ENCODE peak calls at places on chromosomes 5 and 9, in six cellular contexts. K is tibial artery, J is SK-N-SH, A is IMR-90, P is gastrocnemius medialis, G is fibroblast of lung. O is an unnamed sample. For H3K4me1, the result is how much of the 10 kb centered on the place peaks cover.

GRCh38 chr9:23586906-23587305 is 239.1 kb downstream of the ELAVL2 start:
- DNase-seq in P (no peak), G (no peak), K (no peak), J (peak), A (no peak), O (no peak)

GRCh38 chr9:114908796-114909448 is 21.5 kb downstream of the TNFSF8 start:
- DNase-seq in A (peak), G (no peak), J (no peak), K (no peak), P (no peak), O (no peak)

GRCh38 chr5:146229222-146229621 is 25.8 kb downstream of the RBM27 start:
- DNase-seq in P (no peak), A (no peak), G (no peak), J (no peak), K (no peak), O (no peak)

GRCh38 chr9:119284118-119284517 is 85.1 kb downstream of the BRINP1 start:
- DNase-seq in G (no peak), P (no peak), K (no peak), A (no peak), J (peak), O (peak)

GRCh38 chr5:153490124-153491085 is at the start of gene GRIA1:
- DNase-seq in G (peak), J (peak), P (no peak), K (no peak), A (peak), O (no peak)

GRCh38 chr9:113876806-113877236 is 712 bp downstream of the ZNF618 start:
- DNase-seq in P (no peak), G (peak), A (peak), K (no peak), J (no peak), O (no peak)

GRCh38 chr5:14872070-14872989 is 752 bp upstream of the ANKH start:
- DNase-seq in K (peak), G (peak), P (peak), A (peak), J (peak), O (peak)

GRCh38 chr5:122182491-122182921 is 53.2 kb downstream of the ZNF474 start:
- DNase-seq in G (peak), P (no peak), J (no peak), K (no peak), A (peak), O (peak)

GRCh38 chr5:153158608-153159007 is 331.9 kb upstream of the GRIA1 start:
- DNase-seq in P (no peak), A (no peak), G (no peak), K (no peak), J (no peak), O (no peak)

GRCh38 chr5:1065891-1066650 is 45.8 kb downstream of the SLC12A7 start:
- DNase-seq in P (no peak), K (no peak), A (no peak), J (peak), G (no peak), O (no peak)

GRCh38 chr5:136276946-136277345 is 84.0 kb upstream of the SMIM32 start:
- DNase-seq in K (no peak), G (no peak), J (no peak), A (no peak), P (no peak), O (no peak)

GRCh38 chr5:912356-913091 is 19.8 kb downstream of the TRIP13 start:
- DNase-seq in K (no peak), A (peak), P (no peak), G (peak), J (no peak), O (no peak)

GRCh38 chr9:74499770-74500583 is 2.8 kb downstream of the RORB start:
- DNase-seq in J (peak), A (no peak), G (peak), P (no peak), K (no peak), O (no peak)

GRCh38 chr5:169765176-169765575 is 128.1 kb downstream of the DOCK2 start:
- DNase-seq in P (no peak), K (no peak), G (no peak), A (peak), J (no peak), O (no peak)

GRCh38 chr5:176543428-176544182 is 5.5 kb upstream of the CDHR2 start:
- DNase-seq in P (peak), A (no peak), J (peak), K (no peak), G (peak), O (peak)

GRCh38 chr5:54743997-54744788 is 226.6 kb downstream of the SNX18 start:
- DNase-seq in J (no peak), K (no peak), A (peak), P (no peak), G (peak), O (peak)

GRCh38 chr5:56530739-56531138 is 284.6 kb upstream of the MAP3K1 start:
- DNase-seq in J (no peak), P (no peak), A (no peak), G (no peak), K (no peak), O (no peak)

GRCh38 chr5:56532411-56532935 is 282.9 kb upstream of the MAP3K1 start:
- DNase-seq in G (peak), K (no peak), J (no peak), P (no peak), A (no peak), O (no peak)

GRCh38 chr5:56527174-56527573 is 288.2 kb upstream of the MAP3K1 start:
- DNase-seq in G (no peak), K (no peak), A (no peak), J (no peak), P (no peak), O (no peak)

GRCh38 chr5:56534102-56534501 is 281.2 kb upstream of the MAP3K1 start:
- DNase-seq in K (no peak), P (no peak), A (no peak), G (no peak), J (no peak), O (no peak)

DNA sequence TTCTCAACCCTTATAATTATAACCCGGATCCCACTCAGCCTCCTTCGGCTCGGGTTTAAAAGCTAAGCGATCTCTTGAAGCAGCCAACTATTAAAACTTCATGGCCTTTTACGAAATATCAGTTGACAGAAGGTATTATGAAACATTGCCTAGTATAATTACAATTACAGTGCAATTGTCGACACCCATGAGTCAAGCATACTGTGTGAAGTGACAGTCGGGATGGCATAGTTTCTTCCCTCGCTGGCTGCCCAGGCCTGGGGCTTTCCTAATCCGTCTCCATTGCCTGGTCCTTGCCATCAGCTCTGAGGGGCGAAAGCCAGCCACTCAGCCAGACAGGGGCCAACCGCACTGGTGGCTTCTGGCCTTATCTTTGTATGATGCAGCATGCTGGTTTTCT is 285.3 kb upstream of the MAP3K1 start:
- DNase-seq in P (no peak), G (no peak), J (no peak), K (no peak), A (no peak), O (no peak)
- H3K4me1 ChIP-seq in P (under half), G (under half), J (under half), K (under half), A (under half), O (under half)

DNA sequence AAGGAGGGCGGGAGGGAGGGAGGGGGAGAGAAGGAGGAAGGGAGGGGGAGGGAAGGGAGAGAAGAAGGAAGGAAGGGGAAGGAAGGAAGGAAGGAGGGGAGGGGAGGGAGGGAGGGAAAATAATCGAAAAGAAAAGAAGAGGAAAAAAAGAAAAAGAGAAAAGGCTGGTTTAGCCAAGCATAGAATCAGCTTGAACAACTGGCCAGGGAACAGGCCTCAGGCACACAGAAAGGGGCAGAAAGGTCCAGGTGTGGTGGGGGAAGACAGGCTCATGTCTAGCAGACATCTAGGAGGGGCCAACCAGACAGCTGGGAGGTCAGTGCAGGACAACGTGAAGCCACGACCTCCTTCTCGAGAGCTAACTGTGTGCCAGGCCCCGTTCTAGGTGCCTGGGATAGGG is 141.8 kb downstream of the HSD17B3 start:
- DNase-seq in A (no peak), G (no peak), K (no peak), J (no peak), P (no peak), O (no peak)
- H3K4me1 ChIP-seq in A (under half), G (under half), K (under half), J (under half), P (under half), O (under half)

DNA sequence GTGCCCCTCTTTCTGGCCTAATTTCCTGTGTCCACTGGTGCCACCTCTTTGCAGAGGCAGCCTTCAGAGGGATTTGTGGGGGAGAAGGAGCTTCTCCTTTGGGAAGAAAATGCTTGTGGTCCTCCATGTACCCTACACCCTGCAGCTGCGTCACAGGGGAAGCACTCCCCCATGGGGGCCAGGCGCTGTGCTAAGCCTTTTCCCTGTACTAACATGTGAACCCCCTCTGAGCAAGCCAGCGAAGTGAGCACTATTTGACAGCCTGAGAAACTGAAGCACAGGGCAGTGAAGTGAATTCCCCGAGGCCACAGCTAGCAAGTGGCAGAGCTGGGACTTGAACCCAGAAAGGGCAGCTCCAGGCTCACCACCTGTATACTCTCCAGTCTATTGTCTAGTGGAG is 32.3 kb downstream of the ERGIC1 start:
- DNase-seq in P (no peak), A (no peak), K (no peak), G (no peak), J (no peak), O (no peak)
- H3K4me1 ChIP-seq in P (half or more), A (under half), K (under half), G (under half), J (under half), O (under half)

GRCh38 chr9:134431626-134432025 is 105.4 kb downstream of the RXRA start:
- DNase-seq in J (no peak), P (no peak), K (no peak), G (no peak), A (no peak), O (no peak)
- H3K4me1 ChIP-seq in J (under half), P (half or more), K (under half), G (under half), A (under half), O (under half)

DNA sequence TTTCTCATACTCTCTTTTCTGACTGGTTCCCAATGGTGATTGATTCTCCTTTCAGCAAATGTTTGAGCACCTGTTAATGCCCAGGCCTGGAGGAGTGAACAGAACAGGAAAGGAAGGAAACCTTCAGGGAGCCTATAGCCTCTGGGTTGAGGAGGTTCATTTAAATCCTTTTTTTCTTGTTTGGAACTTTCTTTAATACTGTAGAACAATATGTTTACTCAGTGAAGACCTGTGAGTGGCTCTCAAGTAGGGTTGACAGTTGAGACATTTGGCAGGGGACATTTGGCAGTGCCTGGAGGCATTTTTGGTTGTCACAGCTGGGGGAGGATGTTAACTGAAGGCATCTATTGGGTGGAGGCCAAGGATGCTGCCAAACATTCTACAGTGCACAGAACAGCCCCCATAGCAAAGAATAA is 6.1 kb upstream of the FAM120AOS start:
- DNase-seq in J (no peak), A (no peak), G (no peak), K (no peak), P (no peak), O (peak)
- H3K4me1 ChIP-seq in J (under half), A (under half), G (under half), K (under half), P (half or more), O (under half)

GRCh38 chr9:76486151-76486550 is 27.2 kb downstream of the GCNT1 start:
- DNase-seq in K (no peak), P (no peak), J (no peak), A (peak), G (no peak), O (no peak)
- H3K4me1 ChIP-seq in K (under half), P (under half), J (under half), A (under half), G (under half), O (under half)

DNA sequence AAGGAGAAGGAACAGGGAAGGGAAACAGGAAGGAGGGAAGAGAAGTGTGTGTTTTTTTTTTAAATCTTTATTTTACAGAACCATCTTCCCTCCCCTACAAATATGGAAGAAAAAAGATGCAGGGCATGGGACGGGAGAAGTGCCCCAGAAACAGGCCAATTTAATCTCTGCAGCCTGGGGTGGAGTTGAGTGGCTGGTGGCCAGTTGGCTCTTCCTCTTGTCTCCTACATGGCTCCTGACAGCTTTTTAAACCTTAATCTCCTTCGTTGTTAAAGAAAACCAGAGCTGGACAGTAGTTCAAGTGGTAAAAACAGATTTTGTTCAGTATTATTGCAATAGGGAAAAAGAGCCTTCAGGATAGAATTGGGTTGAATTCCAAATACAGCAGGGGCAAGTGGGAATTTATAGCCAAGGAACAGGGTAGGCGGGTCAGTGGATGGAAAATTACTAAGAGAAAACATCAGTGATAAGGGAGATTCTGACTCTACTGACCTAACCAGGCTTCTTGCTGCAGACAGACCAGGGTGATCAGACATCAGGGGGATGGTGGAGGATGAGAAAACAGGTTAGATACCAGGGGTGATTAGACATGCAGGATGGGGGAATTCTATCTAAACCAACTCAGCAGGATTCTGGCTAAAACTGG is 125.1 kb upstream of the CLINT1 start:
- DNase-seq in P (no peak), K (no peak), J (no peak), A (no peak), G (no peak), O (no peak)
- H3K4me1 ChIP-seq in P (under half), K (under half), J (under half), A (under half), G (under half), O (under half)

DNA sequence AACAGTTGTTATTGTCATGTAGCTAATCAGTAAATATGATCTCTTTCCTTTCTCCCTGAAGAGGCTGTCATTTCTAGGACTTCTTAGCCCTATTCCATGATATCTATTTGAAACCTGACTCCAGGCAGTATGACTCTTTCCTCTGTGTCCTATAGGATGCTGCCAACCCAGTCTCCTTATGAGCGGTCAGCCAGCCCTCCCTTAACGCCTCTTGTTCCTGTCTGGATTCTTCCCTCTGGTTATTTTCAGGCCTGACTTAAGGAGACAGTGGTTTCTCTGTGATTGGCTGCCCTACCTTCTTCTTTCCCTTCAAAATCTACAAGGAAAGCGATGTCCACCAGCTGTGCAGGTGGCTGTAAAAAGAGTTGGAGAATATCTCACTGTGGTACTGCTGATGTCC is 19.4 kb upstream of the C5orf63 start:
- DNase-seq in A (peak), G (peak), P (no peak), K (no peak), J (peak), O (peak)
- H3K4me1 ChIP-seq in A (under half), G (under half), P (under half), K (under half), J (under half), O (under half)

GRCh38 chr9:127912882-127913281 is 4.0 kb downstream of the ST6GALNAC4 start:
- DNase-seq in K (no peak), J (no peak), P (no peak), G (no peak), A (no peak), O (no peak)

GRCh38 chr9:127909839-127910273 is 7.0 kb downstream of the ST6GALNAC4 start:
- DNase-seq in P (no peak), A (no peak), K (no peak), G (no peak), J (no peak), O (no peak)

GRCh38 chr9:127908660-127908926 is 8.2 kb downstream of the ST6GALNAC4 start:
- DNase-seq in K (no peak), A (no peak), G (no peak), J (no peak), P (no peak), O (no peak)

GRCh38 chr9:127912296-127912695 is 4.5 kb downstream of the ST6GALNAC4 start:
- DNase-seq in J (no peak), A (no peak), K (no peak), P (no peak), G (no peak), O (no peak)

GRCh38 chr9:127910613-127911205 is 6.1 kb downstream of the ST6GALNAC4 start:
- DNase-seq in K (no peak), G (peak), J (no peak), P (no peak), A (peak), O (no peak)
- H3K4me1 ChIP-seq in K (under half), G (under half), J (under half), P (under half), A (under half), O (under half)